ENCODE peak calls at places on chromosomes 12 and 14, in four cellular contexts. O is GM12878, U is HepG2, V is NT2/D1. F is an unnamed sample.

GRCh38 chr14:34926552-34926951 is 51.4 kb upstream of the BAZ1A start:
- DNase-seq in O (no peak), V (no peak), U (no peak), F (no peak)

GRCh38 chr12:49865109-49865781 is 22.3 kb upstream of the BCDIN3D start:
- DNase-seq in V (no peak), O (no peak), U (no peak), F (no peak)

GRCh38 chr14:99163446-99163845 is 108.6 kb downstream of the BCL11B start:
- DNase-seq in U (no peak), V (no peak), O (no peak), F (no peak)

GRCh38 chr14:97456958-97457357 is 659.8 kb downstream of the VRK1 start:
- DNase-seq in U (no peak), V (no peak), O (no peak), F (no peak)

GRCh38 chr14:77838756-77839565 is 39.1 kb downstream of the ADCK1 start:
- DNase-seq in V (no peak), U (no peak), O (no peak), F (no peak)

GRCh38 chr14:101551729-101552595 is 9.3 kb upstream of the DIO3 start:
- DNase-seq in O (no peak), U (no peak), V (no peak), F (no peak)

GRCh38 chr12:86349196-86349595 is 93.0 kb upstream of the MGAT4C start:
- DNase-seq in O (no peak), V (no peak), U (no peak), F (no peak)

GRCh38 chr14:101017806-101018560 is 114.5 kb upstream of the RTL1 start:
- DNase-seq in O (no peak), U (no peak), V (no peak), F (no peak)

GRCh38 chr12:112163056-112163455 is 37.7 kb downstream of the TRAFD1 start:
- DNase-seq in V (no peak), U (no peak), O (no peak), F (no peak)

GRCh38 chr12:51127050-51127729 is 43.8 kb upstream of the CSRNP2 start:
- DNase-seq in O (no peak), V (no peak), U (no peak), F (no peak)

GRCh38 chr12:104998423-104999346 is 12.6 kb downstream of the NOPCHAP1 start:
- DNase-seq in O (no peak), U (no peak), V (no peak), F (no peak)

GRCh38 chr14:64337901-64338615 is 43.9 kb upstream of the ESR2 start:
- DNase-seq in U (peak; percentile 47), V (peak; percentile 58), O (no peak), F (peak; percentile 57)

GRCh38 chr14:69316449-69317391 is 56.8 kb downstream of the GALNT16 start:
- DNase-seq in O (no peak), V (no peak), U (no peak), F (no peak)

GRCh38 chr12:19014243-19014642 is 115.3 kb upstream of the PLEKHA5 start:
- DNase-seq in V (no peak), U (no peak), O (no peak), F (no peak)

GRCh38 chr14:77113644-77114043 is 15.6 kb downstream of the CIPC start:
- DNase-seq in O (no peak), U (no peak), V (no peak), F (no peak)

GRCh38 chr14:49954171-49954631 is 61.3 kb downstream of the ARF6 start:
- DNase-seq in V (no peak), U (no peak), O (no peak), F (no peak)

GRCh38 chr12:84763112-84763511 is 149.5 kb downstream of the SLC6A15 start:
- DNase-seq in V (no peak), U (no peak), O (no peak), F (no peak)

GRCh38 chr12:16165506-16165905 is 112.0 kb downstream of the SLC15A5 start:
- DNase-seq in U (peak; percentile 18), O (no peak), V (peak; percentile 79), F (peak; percentile 40)

GRCh38 chr14:100651999-100652508 is 64.8 kb upstream of the BEGAIN start:
- DNase-seq in U (no peak), O (no peak), V (no peak), F (no peak)

GRCh38 chr12:98439471-98440164 is 75.8 kb upstream of the TMPO start:
- DNase-seq in V (no peak), U (no peak), O (no peak), F (no peak)

GRCh38 chr12:131087302-131087818 is 133.7 kb downstream of the ADGRD1 start:
- DNase-seq in O (no peak), V (no peak), U (no peak), F (no peak)

GRCh38 chr14:33070474-33070873 is 131.8 kb downstream of the NPAS3 start:
- DNase-seq in V (no peak), O (no peak), U (no peak), F (no peak)

GRCh38 chr14:106318700-106319099 is 792.3 kb downstream of the TMEM121 start:
- DNase-seq in U (no peak), O (no peak), V (no peak), F (no peak)

GRCh38 chr12:114774181-114774580 is 90.2 kb upstream of the TBX3 start:
- DNase-seq in V (no peak), U (peak; percentile 67), O (no peak), F (no peak)

GRCh38 chr14:53539489-53540126 is 386.5 kb upstream of the DDHD1 start:
- DNase-seq in V (peak; percentile 60), U (peak; percentile 73), O (peak; percentile 41), F (peak; percentile 66)
- TF ChIP-seq SUZ12 in V (no peak), U (no peak), O (no peak), F (no peak)

DNA sequence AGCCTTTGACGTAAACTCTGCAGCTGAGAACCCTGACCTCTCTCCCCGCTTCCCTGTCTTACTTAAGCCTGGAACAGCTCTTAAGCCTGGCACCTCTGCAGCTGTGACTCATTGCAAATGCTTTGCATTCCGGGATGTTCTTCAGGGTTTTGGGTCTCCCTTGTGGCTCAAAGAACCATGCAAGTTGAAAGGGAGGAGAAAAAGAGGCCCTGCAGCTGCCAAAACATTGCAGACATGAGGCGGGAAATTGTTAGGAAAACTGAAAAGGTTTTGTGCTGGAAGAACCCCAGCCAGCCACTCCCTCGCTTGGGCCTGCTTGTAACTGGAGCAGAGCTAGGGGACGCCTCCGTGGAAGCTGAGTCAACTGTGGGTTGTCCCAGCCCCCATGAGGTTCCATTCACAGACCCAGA is 60.2 kb upstream of the FERMT2 start:
- DNase-seq in V (peak; percentile 75), U (peak; percentile 53), O (no peak), F (no peak)
- TF ChIP-seq SUZ12 in V (no peak), U (no peak), O (no peak), F (no peak)

GRCh38 chr12:28050606-28051005 is 78.1 kb upstream of the PTHLH start:
- DNase-seq in U (no peak), O (no peak), V (no peak), F (no peak)
- TF ChIP-seq SUZ12 in U (no peak), O (no peak), V (no peak), F (no peak)

GRCh38 chr12:109653896-109654295 is 59.7 kb upstream of the FAM222A start:
- DNase-seq in O (no peak), V (no peak), U (no peak), F (no peak)
- TF ChIP-seq SUZ12 in O (no peak), V (no peak), U (no peak), F (no peak)

GRCh38 chr12:3912863-3913262 is 39.7 kb upstream of the PARP11 start:
- DNase-seq in U (no peak), V (no peak), O (no peak), F (no peak)

DNA sequence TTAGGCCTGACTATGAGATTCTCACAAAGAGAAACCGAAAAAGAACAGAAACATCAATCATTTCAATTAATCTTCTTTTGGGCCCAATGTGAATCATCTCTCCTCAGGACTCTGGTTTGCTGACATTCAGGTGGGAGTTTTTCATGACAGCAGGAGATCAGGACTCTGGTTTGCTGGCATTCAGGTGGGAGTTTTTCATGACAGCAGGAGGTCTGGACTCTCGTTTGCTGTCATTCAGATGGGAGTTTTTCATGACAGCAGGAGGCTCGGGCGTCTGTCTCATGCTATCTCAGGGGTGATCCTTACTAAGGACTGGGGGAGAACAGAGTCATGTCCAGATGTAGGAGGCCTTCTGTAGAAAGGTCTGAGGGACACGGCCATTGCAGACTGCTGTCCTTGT is 40.1 kb upstream of the PARP11 start:
- DNase-seq in O (no peak), V (peak; percentile 42), U (no peak), F (no peak)
- TF ChIP-seq SUZ12 in O (no peak), V (no peak), U (no peak), F (no peak)

DNA sequence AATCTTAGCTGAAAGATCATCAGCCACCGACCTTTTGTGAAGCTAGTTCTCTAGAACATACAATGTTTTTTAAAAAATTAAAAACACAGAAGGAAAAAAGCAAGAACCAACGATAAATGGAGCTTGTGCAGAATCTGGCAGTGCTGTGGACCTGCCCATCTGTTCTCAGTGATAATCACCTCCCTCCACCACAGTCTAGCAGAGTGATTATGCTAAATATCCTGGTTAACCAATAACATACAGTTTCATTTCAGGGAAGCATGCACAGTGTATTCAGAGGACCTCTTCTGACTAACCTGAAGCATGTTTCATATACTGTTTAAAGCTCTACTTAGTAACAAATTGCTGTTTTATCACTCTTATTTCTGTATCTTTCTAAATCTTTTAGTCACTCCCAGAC is 160.9 kb downstream of the PPFIA2 start:
- DNase-seq in V (no peak), O (no peak), U (no peak), F (no peak)
- TF ChIP-seq SUZ12 in V (no peak), O (no peak), U (no peak), F (no peak)

GRCh38 chr14:21712039-21712438 is 38.4 kb upstream of the OR4E1 start:
- DNase-seq in O (no peak), V (no peak), U (no peak), F (no peak)

GRCh38 chr14:21714318-21714929 is 40.8 kb upstream of the OR4E1 start:
- DNase-seq in V (no peak), U (no peak), O (no peak), F (no peak)

GRCh38 chr14:21711360-21711961 is 37.8 kb upstream of the OR4E1 start:
- DNase-seq in V (peak; percentile 6), U (peak; percentile 66), O (no peak), F (peak; percentile 33)
- TF ChIP-seq SUZ12 in V (no peak), U (no peak), O (no peak), F (no peak)

DNA sequence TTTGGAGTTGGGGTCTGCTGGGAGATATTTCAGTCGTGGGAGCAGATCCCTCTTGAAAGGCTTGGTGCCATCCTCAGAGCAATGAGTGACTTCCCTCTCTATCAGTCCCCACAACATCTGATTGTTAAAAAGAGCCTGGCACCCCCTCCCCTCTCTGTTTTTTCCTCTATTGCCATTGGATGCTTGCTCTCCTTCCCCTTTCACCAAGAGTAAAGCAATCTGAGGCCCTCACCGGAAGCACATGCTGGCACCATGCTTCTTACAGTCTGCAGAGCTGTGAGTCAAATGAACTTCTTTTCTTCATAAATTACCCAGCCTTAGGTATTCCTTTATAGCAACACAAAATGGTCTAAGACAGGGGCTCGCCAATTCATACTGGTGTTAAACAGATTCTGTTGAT is 99.1 kb upstream of the CCND2 start:
- DNase-seq in V (no peak), O (no peak), U (no peak), F (no peak)
- TF ChIP-seq SUZ12 in V (no peak), O (no peak), U (no peak), F (no peak)

F was measured in HEK293T.